ENCODE peak calls at places on chromosomes 5 and 9, in seven cellular contexts. U is PC-3, P is tibial nerve, J is ovary, E is HFF-Myc, F is WTC11, T is neural progenitor cell. M is an unnamed sample.

GRCh38 chr9:128735373-128735772 is 11.4 kb upstream of the ZDHHC12 start:
- DNase-seq in U (no peak), P (no peak), J (no peak), E (no peak), F (no peak), T (no peak), M (no peak)

GRCh38 chr9:31394040-31394473 is 990.4 kb upstream of the ACO1 start:
- DNase-seq in U (no peak), P (no peak), J (no peak), E (no peak), F (no peak), T (no peak), M (no peak)

GRCh38 chr9:16515879-16516289 is 354.6 kb downstream of the BNC2 start:
- DNase-seq in U (no peak), P (peak), J (peak), E (no peak), F (peak), T (peak), M (no peak)

GRCh38 chr5:142439208-142439607 is 114.4 kb upstream of the SPRY4 start:
- DNase-seq in U (no peak), P (no peak), J (no peak), E (no peak), F (no peak), T (no peak), M (no peak)

GRCh38 chr9:14080940-14081621 is 232.9 kb downstream of the NFIB start:
- DNase-seq in U (peak), P (no peak), J (no peak), E (no peak), F (no peak), T (peak), M (no peak)

GRCh38 chr9:86355814-86356213 is 1.6 kb upstream of the TUT7 start:
- DNase-seq in U (peak), P (no peak), J (no peak), E (no peak), F (no peak), T (no peak), M (no peak)

GRCh38 chr5:50724-51499 is 41.1 kb upstream of the PLEKHG4B start:
- DNase-seq in U (no peak), P (no peak), J (no peak), E (no peak), F (no peak), T (peak), M (no peak)

GRCh38 chr9:123569343-123569694 is 213.3 kb downstream of the CRB2 start:
- DNase-seq in U (no peak), P (no peak), J (no peak), E (peak), F (no peak), T (no peak), M (no peak)

GRCh38 chr5:128493657-128494329 is 44.3 kb downstream of the FBN2 start:
- DNase-seq in U (peak), P (no peak), J (no peak), E (no peak), F (no peak), T (no peak), M (no peak)

GRCh38 chr5:123807177-123807900 is 295.4 kb downstream of the CSNK1G3 start:
- DNase-seq in U (peak), P (no peak), J (no peak), E (no peak), F (no peak), T (peak), M (no peak)

GRCh38 chr9:137593176-137593575 is 2.9 kb upstream of the ZMYND19 start:
- DNase-seq in U (no peak), P (no peak), J (no peak), E (no peak), F (no peak), T (no peak), M (no peak)

GRCh38 chr5:43110606-43111170 is 10.0 kb upstream of the ZNF131 start:
- DNase-seq in U (peak), P (no peak), J (no peak), E (no peak), F (peak), T (peak), M (no peak)

GRCh38 chr9:104911029-104911607 is 16.8 kb downstream of the ABCA1 start:
- DNase-seq in U (peak), P (no peak), J (no peak), E (no peak), F (no peak), T (no peak), M (no peak)

GRCh38 chr5:88882321-88883038 is 504 bp downstream of the MEF2C start:
- DNase-seq in U (peak), P (no peak), J (no peak), E (no peak), F (no peak), T (no peak), M (no peak)

GRCh38 chr5:39369123-39369815 is 5.0 kb upstream of the C9 start:
- DNase-seq in U (no peak), P (no peak), J (no peak), E (no peak), F (no peak), T (no peak), M (no peak)

GRCh38 chr9:38626006-38626405 is 5.6 kb upstream of the ANKRD18A start:
- DNase-seq in U (no peak), P (no peak), J (no peak), E (no peak), F (no peak), T (no peak), M (no peak)

DNA sequence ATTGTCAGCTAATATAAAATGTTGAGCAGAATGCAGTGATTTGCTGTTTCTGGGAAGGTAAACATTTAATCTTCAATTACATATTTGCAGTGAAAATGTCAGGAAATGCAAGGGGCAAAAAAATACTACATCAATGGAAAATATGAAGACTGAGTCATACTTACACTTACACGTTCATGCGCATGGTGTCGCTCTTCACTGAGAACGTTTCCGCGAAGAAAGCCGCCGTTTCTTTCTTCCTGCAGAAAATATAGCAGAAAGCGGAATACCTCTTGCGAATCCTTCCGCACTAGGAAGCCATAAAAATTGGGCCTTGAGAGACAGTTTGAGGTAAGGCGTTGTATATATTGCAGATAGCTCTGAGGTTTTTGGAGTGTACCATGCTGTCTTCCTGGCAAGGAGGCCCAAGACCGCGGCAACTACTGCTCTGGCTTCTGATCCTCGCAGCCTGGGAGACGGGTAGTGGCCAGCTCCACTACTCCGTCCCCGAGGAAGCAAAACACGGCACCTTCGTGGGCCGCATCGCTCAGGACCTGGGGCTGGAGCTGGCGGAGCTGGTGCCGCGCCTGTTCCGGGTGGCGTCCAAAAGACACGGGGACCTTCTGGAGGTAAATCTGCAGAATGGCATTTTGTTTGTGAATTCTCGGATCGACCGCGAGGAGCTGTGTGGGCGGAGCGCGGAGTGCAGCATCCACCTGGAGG is at the start of gene PCDHA13:
- DNase-seq in U (peak), P (no peak), J (no peak), E (no peak), F (no peak), T (peak), M (no peak)
- TF ChIP-seq CTCF in U (peak), P (no peak), J (no peak), E (peak), F (peak), T (peak), M (no peak)

DNA sequence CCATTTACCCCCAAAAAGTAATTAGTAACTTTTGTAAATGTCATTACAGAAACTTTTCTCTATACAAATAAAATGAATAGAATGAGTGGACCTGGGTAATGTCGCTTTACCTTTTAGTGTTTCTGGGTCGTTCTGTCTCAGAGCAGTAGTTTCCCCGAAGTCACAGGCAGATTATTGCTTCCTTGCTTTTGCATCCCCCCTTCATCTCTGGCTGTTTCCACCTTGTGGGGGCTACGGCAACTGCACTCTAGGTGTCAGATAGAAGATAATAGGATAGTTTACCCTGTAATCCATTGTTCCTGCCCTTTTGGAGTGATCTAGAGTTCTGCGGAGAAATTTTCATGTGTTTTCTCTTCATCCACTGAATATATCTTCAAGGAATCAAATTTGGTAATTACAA is 68.7 kb downstream of the PRR16 start:
- DNase-seq in U (no peak), P (no peak), J (no peak), E (no peak), F (peak), T (peak), M (no peak)
- TF ChIP-seq CTCF in U (no peak), P (no peak), J (no peak), E (peak), F (peak), T (peak), M (no peak)

DNA sequence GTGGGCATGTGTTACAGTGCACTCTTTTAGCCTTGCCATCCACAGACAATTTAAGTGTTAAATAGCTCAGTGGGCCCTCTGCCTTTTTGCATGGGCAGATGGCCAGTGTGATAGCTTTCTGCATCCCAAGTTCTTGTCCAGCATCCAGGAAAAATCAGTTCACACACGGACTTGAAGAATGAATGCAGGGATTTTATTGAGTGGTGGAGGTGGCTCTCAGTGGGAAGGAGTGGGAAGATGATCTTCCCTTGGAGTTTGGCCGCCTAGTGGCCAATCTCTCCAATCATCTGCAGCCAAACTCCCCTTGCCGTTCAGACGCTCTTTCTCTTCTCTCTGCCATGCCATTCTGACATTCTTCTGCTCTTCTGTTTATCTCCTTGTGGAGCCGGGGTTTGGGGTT is 322.4 kb upstream of the GRAMD2B start:
- DNase-seq in U (no peak), P (no peak), J (no peak), E (no peak), F (peak), T (peak), M (no peak)
- TF ChIP-seq CTCF in U (peak), P (no peak), J (no peak), E (peak), F (peak), T (peak), M (no peak)

GRCh38 chr9:109416135-109416706 is 81.9 kb downstream of the PTPN3 start:
- DNase-seq in U (no peak), P (no peak), J (no peak), E (no peak), F (no peak), T (no peak), M (no peak)

GRCh38 chr9:109417054-109417453 is 81.1 kb downstream of the PTPN3 start:
- DNase-seq in U (no peak), P (no peak), J (no peak), E (no peak), F (no peak), T (no peak), M (no peak)

GRCh38 chr9:109411818-109412352 is 86.2 kb downstream of the PTPN3 start:
- DNase-seq in U (peak), P (peak), J (peak), E (peak), F (no peak), T (peak), M (no peak)

GRCh38 chr9:109411069-109411761 is 86.9 kb downstream of the PTPN3 start:
- DNase-seq in U (no peak), P (no peak), J (no peak), E (no peak), F (no peak), T (no peak), M (no peak)

GRCh38 chr9:109414125-109414785 is 83.9 kb downstream of the PTPN3 start:
- DNase-seq in U (no peak), P (no peak), J (no peak), E (no peak), F (peak), T (peak), M (no peak)
- TF ChIP-seq CTCF in U (no peak), P (no peak), J (no peak), E (no peak), F (no peak), T (no peak), M (no peak)

GRCh38 chr9:101791938-101792337 is 53.5 kb upstream of the GRIN3A start:
- DNase-seq in U (peak), P (peak), J (no peak), E (no peak), F (peak), T (peak), M (no peak)
- TF ChIP-seq CTCF in U (peak), P (no peak), J (no peak), E (peak), F (peak), T (peak), M (no peak)

GRCh38 chr9:12889402-12890106 is 114.7 kb downstream of the LURAP1L start:
- DNase-seq in U (no peak), P (no peak), J (no peak), E (no peak), F (no peak), T (no peak), M (no peak)

GRCh38 chr9:12891588-12891987 is 116.8 kb downstream of the LURAP1L start:
- DNase-seq in U (no peak), P (no peak), J (no peak), E (no peak), F (no peak), T (no peak), M (no peak)
- TF ChIP-seq CTCF in U (no peak), P (no peak), J (no peak), E (no peak), F (no peak), T (no peak), M (no peak)

DNA sequence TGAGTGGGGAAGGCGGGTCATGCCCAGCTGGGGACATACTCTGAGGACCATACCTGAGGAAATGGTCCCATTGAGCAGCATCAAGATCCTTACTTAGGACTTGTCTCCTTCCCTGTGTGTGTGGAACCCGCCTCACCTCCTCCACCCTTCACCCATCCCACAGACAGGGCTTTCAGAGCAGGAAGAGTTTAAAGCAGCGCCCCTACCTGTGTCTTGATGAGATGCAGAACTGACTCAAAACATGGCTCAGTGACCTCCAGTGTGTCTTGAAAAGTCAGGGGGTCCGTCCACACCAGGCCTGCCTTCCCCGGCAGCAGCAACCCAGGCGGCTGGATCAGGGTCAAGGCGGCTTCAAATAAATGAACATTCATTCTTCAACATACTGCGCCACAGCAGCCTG is 38.4 kb downstream of the PLAC8L1 start:
- DNase-seq in U (no peak), P (no peak), J (no peak), E (no peak), F (no peak), T (no peak), M (no peak)
- TF ChIP-seq CTCF in U (no peak), P (no peak), J (no peak), E (no peak), F (no peak), T (no peak), M (no peak)

GRCh38 chr5:140857177-140857986 is 1.7 kb downstream of the PCDHA10 start:
- DNase-seq in U (no peak), P (no peak), J (no peak), E (no peak), F (no peak), T (no peak), M (no peak)

GRCh38 chr5:140857987-140858240 is 2.2 kb downstream of the PCDHA10 start:
- DNase-seq in U (no peak), P (no peak), J (no peak), E (no peak), F (no peak), T (no peak), M (no peak)

DNA sequence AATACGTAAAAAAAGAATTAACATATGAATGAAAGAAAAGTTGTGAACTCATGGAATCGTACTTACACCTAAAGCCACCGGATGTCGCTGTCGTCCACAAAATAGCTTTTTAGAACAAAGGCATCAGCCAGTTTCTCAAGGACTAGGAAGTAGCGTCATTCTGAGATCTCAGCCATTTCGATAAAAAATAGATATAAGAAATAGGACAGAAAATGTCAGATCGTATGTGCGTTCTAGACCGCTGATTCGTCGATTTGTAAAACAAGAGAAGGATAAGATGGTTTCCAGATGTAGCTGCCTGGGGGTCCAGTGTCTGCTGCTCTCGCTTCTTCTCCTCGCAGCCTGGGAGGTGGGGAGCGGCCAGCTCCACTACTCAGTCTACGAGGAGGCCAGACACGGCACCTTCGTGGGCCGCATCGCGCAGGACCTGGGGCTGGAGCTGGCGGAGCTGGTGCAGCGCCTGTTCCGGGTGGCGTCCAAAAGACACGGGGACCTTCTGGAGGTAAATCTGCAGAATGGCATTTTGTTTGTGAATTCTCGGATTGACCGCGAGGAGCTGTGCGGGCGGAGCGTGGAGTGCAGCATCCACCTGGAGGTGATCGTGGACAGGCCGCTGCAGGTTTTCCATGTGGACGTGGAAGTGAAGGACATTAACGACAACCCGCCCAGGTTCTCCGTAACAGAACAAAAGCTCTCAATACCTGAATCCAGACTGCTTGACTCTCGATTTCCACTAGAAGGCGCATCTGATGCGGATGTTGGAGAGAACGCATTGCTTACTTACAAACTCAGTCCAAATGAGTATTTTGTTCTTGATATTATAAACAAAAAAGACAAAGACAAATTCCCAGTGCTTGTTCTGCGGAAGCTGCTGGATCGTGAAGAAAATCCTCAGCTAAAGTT is at the start of gene PCDHA10:
- DNase-seq in U (no peak), P (no peak), J (no peak), E (no peak), F (peak), T (peak), M (no peak)
- TF ChIP-seq CTCF in U (peak), P (peak), J (no peak), E (no peak), F (peak), T (peak), M (no peak)

GRCh38 chr5:96935556-96936430 is at the start of gene LNPEP:
- DNase-seq in U (peak), P (peak), J (peak), E (peak), F (peak), T (peak), M (peak)

GRCh38 chr5:96934695-96935555 is 955 bp upstream of the LNPEP start:
- DNase-seq in U (peak), P (peak), J (peak), E (peak), F (peak), T (peak), M (peak)

GRCh38 chr5:96934291-96934694 is 1.6 kb upstream of the LNPEP start:
- DNase-seq in U (no peak), P (no peak), J (no peak), E (no peak), F (no peak), T (peak), M (no peak)

GRCh38 chr5:96933764-96934163 is 2.1 kb upstream of the LNPEP start:
- DNase-seq in U (no peak), P (no peak), J (no peak), E (no peak), F (no peak), T (no peak), M (no peak)

DNA sequence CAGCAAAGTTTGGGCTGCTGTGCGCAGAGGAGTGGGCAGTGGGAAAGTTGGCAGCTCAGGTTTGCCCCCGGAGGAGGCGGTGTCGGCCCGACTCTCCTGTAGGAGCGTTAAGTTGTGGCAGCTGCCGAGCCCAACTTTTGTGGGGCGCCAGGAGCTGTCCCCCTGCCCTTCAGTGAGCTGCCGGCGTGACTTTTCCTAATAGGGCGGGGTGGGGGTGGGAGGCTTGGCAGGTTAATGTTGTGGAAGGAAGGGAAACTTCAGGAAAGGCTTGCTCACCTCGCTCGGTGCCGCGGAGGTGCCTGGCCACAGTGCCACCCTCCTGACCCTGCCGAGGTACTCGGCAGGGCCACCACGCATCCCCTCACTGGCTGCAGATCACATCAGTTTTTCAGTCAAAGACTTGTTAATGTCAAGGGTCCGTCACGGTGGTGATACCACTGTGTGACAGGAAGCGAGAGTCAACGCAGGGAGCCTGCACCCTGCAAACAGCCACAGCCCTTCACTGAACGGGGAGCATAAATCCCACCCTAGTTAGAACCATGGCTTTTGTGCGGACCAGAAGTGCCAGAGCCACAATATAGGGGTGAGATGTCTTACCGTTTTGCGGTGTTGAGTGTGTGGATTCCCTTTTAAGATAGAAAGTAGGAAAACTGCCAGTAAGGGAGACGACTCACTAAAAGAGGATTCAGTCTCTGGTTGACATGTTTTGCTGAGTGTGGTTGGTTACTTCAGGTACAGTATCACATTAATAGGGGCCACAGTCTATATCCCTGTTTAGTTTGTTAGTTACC is 746 bp downstream of the LNPEP start:
- DNase-seq in U (peak), P (peak), J (peak), E (no peak), F (peak), T (peak), M (no peak)
- TF ChIP-seq CTCF in U (no peak), P (no peak), J (no peak), E (no peak), F (no peak), T (no peak), M (no peak)

M was measured in CD14-positive monocyte.